ENCODE peak calls at places on chromosomes 12 and 14, in six cellular contexts. O is psoas muscle; K is heart left ventricle; E is CD8-positive, alpha-beta T cell; R is suprapubic skin; F is fibroblast of lung. J is an unnamed sample.

GRCh38 chr12:8590842-8591545 is 21.7 kb downstream of the AICDA start:
- DNase-seq in R (no peak), K (no peak), F (no peak), O (no peak), E (no peak), J (peak)

GRCh38 chr12:128690641-128691040 is 133.1 kb downstream of the SLC15A4 start:
- DNase-seq in F (no peak), E (no peak), O (no peak), K (no peak), R (no peak), J (no peak)

GRCh38 chr12:123942277-123942653 is 30.4 kb downstream of the CCDC92 start:
- DNase-seq in R (no peak), O (no peak), K (no peak), F (peak), E (no peak), J (no peak)

GRCh38 chr14:21509432-21510143 is 1.6 kb downstream of the METTL3 start:
- DNase-seq in O (no peak), R (no peak), F (no peak), E (no peak), K (no peak), J (no peak)

GRCh38 chr12:97912943-97913342 is 450.3 kb downstream of the RMST start:
- DNase-seq in R (peak), E (no peak), O (no peak), K (no peak), F (no peak), J (no peak)

GRCh38 chr12:116808113-116808786 is 70.1 kb downstream of the RNFT2 start:
- DNase-seq in K (no peak), O (no peak), F (no peak), R (no peak), E (no peak), J (no peak)

GRCh38 chr14:76546426-76547221 is 170.7 kb downstream of the ESRRB start:
- DNase-seq in K (no peak), R (no peak), E (no peak), F (no peak), O (no peak), J (no peak)

GRCh38 chr12:30782316-30783173 is 27.8 kb upstream of the CAPRIN2 start:
- DNase-seq in E (no peak), K (peak), O (peak), R (no peak), F (no peak), J (no peak)

GRCh38 chr12:16893426-16893825 is 287.5 kb upstream of the LMO3 start:
- DNase-seq in E (no peak), R (no peak), K (no peak), O (no peak), F (no peak), J (no peak)

GRCh38 chr12:108616941-108617858 is 16.5 kb downstream of the SELPLG start:
- DNase-seq in F (peak), O (no peak), R (no peak), K (no peak), E (peak), J (no peak)

GRCh38 chr14:101537286-101537685 is 24.0 kb upstream of the DIO3 start:
- DNase-seq in O (no peak), F (no peak), R (no peak), K (no peak), E (no peak), J (no peak)

GRCh38 chr12:60266381-60266852 is 670.6 kb downstream of the SLC16A7 start:
- DNase-seq in E (no peak), R (no peak), O (no peak), F (peak), K (no peak), J (no peak)

GRCh38 chr14:70289138-70289537 is 70.3 kb downstream of the COX16 start:
- DNase-seq in O (no peak), K (no peak), E (no peak), R (no peak), F (no peak), J (no peak)

GRCh38 chr12:120110550-120111501 is 5.7 kb downstream of the RAB35 start:
- DNase-seq in F (no peak), K (peak), R (no peak), O (peak), E (peak), J (peak)

GRCh38 chr14:35004839-35005238 is 22.0 kb downstream of the SRP54 start:
- DNase-seq in R (no peak), F (no peak), O (no peak), E (no peak), K (no peak), J (no peak)

GRCh38 chr14:39339003-39339402 is 93.2 kb downstream of the FBXO33 start:
- DNase-seq in O (no peak), K (no peak), R (no peak), E (no peak), F (no peak), J (no peak)

GRCh38 chr12:68305278-68305677 is 26.9 kb downstream of the MDM1 start:
- DNase-seq in R (no peak), O (no peak), K (no peak), E (no peak), F (no peak), J (no peak)

GRCh38 chr12:28167981-28168485 is 22.2 kb upstream of the CCDC91 start:
- DNase-seq in E (no peak), R (no peak), K (no peak), O (no peak), F (no peak), J (no peak)

GRCh38 chr14:91755560-91755959 is 23.7 kb upstream of the CATSPERB start:
- DNase-seq in E (no peak), F (peak), O (no peak), K (no peak), R (no peak), J (no peak)

GRCh38 chr12:121059031-121059898 is 20.2 kb upstream of the OASL start:
- DNase-seq in E (no peak), R (no peak), F (no peak), O (no peak), K (no peak), J (peak)

GRCh38 chr12:42590324-42590934 is 883 bp upstream of the PRICKLE1 start:
- DNase-seq in R (peak), O (peak), F (peak), E (no peak), K (peak), J (peak)
- H3K4me3 ChIP-seq in R (peak), O (peak), F (peak), E (no peak), K (peak), J (peak)

DNA sequence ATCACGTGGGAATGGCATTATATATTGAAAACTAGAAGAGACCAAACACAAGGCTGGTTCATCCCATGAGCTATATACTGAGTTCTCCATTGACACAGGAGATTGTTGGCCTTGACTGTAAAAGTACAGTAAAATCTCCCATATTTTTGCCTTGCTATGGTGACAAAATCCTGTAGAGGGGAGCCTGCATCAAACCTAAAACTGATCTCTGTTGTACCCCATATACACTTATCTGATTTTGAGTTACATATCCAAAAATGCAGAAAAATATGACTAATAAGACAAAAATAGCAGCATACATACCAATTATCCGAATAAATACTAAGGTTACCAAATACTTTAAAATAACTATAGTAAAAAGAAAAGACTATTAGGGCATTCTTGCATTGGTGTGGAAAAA is 60.4 kb downstream of the TMTC3 start:
- DNase-seq in R (no peak), F (peak), K (no peak), E (no peak), O (no peak), J (no peak)
- TF ChIP-seq CTCF in R (no peak), F (no peak), K (no peak), E (no peak), O (no peak), J (no peak)

DNA sequence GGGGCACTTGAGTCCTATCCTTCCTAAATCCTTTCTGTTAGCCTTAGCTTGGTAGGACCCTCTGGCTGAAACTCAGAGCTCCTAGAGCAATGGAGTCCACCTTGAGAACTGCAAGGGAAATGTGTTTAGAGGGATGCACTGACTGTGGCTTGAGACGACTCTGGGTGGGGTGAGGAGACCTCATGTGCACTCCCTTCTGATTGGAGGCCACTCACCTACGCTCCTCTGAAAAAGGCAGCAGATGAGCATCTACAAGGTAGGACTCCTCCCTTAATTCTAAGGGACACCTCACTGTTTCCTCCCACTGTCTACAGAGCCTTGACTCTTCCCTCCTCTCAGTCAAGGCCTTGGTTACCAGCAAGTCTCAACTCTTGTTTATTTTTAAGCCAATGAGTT is 1.0 kb downstream of the MAP3K12 start:
- DNase-seq in F (no peak), R (no peak), O (no peak), K (no peak), E (no peak), J (no peak)
- H3K4me3 ChIP-seq in F (peak), R (peak), O (no peak), K (no peak), E (no peak), J (no peak)

DNA sequence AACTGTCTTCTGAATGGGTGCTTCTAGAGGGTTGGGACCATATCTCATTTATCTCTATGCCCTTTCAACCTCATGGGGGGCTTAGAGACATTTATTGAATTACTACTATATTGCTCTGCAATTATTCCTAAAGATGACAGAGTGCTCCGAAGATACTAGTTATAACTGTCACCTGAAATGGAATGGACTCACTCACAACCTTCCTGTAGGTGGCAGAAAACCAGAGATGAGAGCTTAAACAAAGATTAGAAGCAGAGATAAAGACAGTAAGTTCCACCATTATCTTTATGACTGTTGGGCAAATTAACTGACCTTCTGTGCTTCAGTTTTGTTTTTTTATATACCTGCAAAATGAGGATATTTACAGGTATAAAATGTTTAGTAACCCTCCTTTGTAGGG is 31.5 kb upstream of the GTF2A1 start:
- DNase-seq in F (no peak), R (no peak), O (no peak), K (no peak), E (no peak), J (no peak)
- TF ChIP-seq CTCF in F (no peak), R (no peak), O (no peak), K (no peak), E (no peak), J (no peak)

DNA sequence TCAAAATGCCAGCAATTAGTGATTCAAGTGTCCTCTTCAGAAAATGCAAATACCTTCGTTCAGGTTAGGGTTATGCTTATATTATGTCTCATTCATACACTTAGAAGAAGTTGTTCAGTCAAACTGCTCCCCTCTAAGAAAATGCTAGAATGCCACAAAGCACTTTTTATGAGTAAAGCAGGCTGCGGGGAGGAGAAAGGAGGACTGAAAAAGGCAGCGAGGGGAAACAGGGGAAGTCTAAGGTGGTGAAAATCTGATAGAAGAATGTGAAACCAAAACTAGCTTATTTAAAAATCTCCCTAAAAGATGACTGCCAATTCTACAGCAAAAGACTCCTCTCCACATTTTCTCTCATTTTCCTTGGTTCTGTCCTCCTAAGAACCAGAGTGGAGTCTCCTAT is 70.1 kb downstream of the PRKD1 start:
- DNase-seq in E (no peak), K (no peak), R (no peak), O (no peak), F (no peak), J (no peak)
- H3K4me3 ChIP-seq in E (no peak), K (no peak), R (no peak), O (no peak), F (no peak), J (no peak)

DNA sequence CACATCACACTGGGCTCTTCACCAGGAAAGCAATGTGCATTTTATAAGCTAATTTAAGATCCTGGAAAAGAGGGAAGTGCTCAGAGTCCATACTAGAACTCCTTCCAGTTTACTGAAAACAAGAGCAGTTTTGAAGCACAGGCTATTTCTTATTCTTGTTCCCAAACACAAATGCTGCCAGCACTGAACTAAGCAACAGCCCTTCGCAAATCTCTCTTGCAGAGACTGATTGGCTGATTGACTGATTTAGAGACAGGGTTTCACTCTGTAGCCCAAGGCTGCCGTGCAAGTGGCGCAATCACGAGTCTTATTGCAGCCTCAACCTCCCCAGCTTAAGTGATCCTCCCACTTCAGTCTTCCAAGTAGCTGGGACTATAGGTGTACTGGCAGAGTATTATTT is 44.8 kb downstream of the BCL2L14 start:
- DNase-seq in O (no peak), K (no peak), F (no peak), E (no peak), R (no peak), J (no peak)
- TF ChIP-seq CTCF in O (no peak), K (no peak), F (no peak), E (no peak), R (no peak), J (no peak)

J was measured in lower leg skin.